ENCODE peak calls at places on chromosome 22, in six cellular contexts. One of them, this sample, is unnamed.

GRCh38 chr22:33044059-33044458 is 14.1 kb downstream of the SYN3 start:
- DNase-seq in spleen: no peak
- DNase-seq in CD4-positive, alpha-beta T cell: no peak
- DNase-seq in SK-N-MC: no peak
- DNase-seq in iPS DF 6.9: no peak
- DNase-seq in A549: no peak
- DNase-seq in this sample: no peak

GRCh38 chr22:43227231-43227630 is 40.3 kb upstream of the TTLL12 start:
- DNase-seq in spleen: no peak
- DNase-seq in CD4-positive, alpha-beta T cell: no peak
- DNase-seq in SK-N-MC: no peak
- DNase-seq in iPS DF 6.9: no peak
- DNase-seq in A549: no peak
- DNase-seq in this sample: no peak

GRCh38 chr22:23079240-23079768 is 9.0 kb downstream of the GNAZ start:
- DNase-seq in spleen: no peak
- DNase-seq in CD4-positive, alpha-beta T cell: no peak
- DNase-seq in SK-N-MC: no peak
- DNase-seq in iPS DF 6.9: no peak
- DNase-seq in A549: no peak
- DNase-seq in this sample: no peak

GRCh38 chr22:23269441-23270211 is 89.3 kb downstream of the BCR start:
- DNase-seq in spleen: peak
- DNase-seq in CD4-positive, alpha-beta T cell: no peak
- DNase-seq in SK-N-MC: no peak
- DNase-seq in iPS DF 6.9: peak
- DNase-seq in A549: no peak
- DNase-seq in this sample: no peak

GRCh38 chr22:29394931-29395581 is 6.7 kb upstream of the AP1B1 start:
- DNase-seq in spleen: peak
- DNase-seq in CD4-positive, alpha-beta T cell: peak
- DNase-seq in SK-N-MC: peak
- DNase-seq in iPS DF 6.9: peak
- DNase-seq in A549: peak
- DNase-seq in this sample: peak

GRCh38 chr22:23575601-23576000 is 4.5 kb downstream of the IGLL1 start:
- DNase-seq in spleen: peak
- DNase-seq in CD4-positive, alpha-beta T cell: no peak
- DNase-seq in SK-N-MC: no peak
- DNase-seq in iPS DF 6.9: no peak
- DNase-seq in A549: no peak
- DNase-seq in this sample: no peak

GRCh38 chr22:33909075-33909458 is 11.2 kb downstream of the LARGE1 start:
- DNase-seq in spleen: no peak
- DNase-seq in CD4-positive, alpha-beta T cell: no peak
- DNase-seq in SK-N-MC: no peak
- DNase-seq in iPS DF 6.9: no peak
- DNase-seq in A549: no peak
- DNase-seq in this sample: no peak

GRCh38 chr22:19704355-19705015 is 9.8 kb upstream of the SEPTIN5 start:
- DNase-seq in spleen: peak
- DNase-seq in CD4-positive, alpha-beta T cell: no peak
- DNase-seq in SK-N-MC: no peak
- DNase-seq in iPS DF 6.9: no peak
- DNase-seq in A549: no peak
- DNase-seq in this sample: no peak

GRCh38 chr22:37442537-37442936 is 15.3 kb upstream of the ELFN2 start:
- DNase-seq in spleen: no peak
- DNase-seq in CD4-positive, alpha-beta T cell: no peak
- DNase-seq in SK-N-MC: no peak
- DNase-seq in iPS DF 6.9: no peak
- DNase-seq in A549: no peak
- DNase-seq in this sample: no peak

GRCh38 chr22:19143967-19144400 is 467 bp downstream of the ESS2 start:
- DNase-seq in spleen: peak
- DNase-seq in CD4-positive, alpha-beta T cell: peak
- DNase-seq in SK-N-MC: no peak
- DNase-seq in iPS DF 6.9: no peak
- DNase-seq in A549: no peak
- DNase-seq in this sample: no peak

GRCh38 chr22:45420539-45420938 is 7.0 kb downstream of the RIBC2 start:
- DNase-seq in spleen: no peak
- DNase-seq in CD4-positive, alpha-beta T cell: no peak
- DNase-seq in SK-N-MC: no peak
- DNase-seq in iPS DF 6.9: no peak
- DNase-seq in A549: no peak
- DNase-seq in this sample: no peak

GRCh38 chr22:37519268-37520195 is at the start of gene CARD10:
- DNase-seq in spleen: no peak
- DNase-seq in CD4-positive, alpha-beta T cell: no peak
- DNase-seq in SK-N-MC: no peak
- DNase-seq in iPS DF 6.9: no peak
- DNase-seq in A549: peak
- DNase-seq in this sample: no peak

GRCh38 chr22:22770280-22770871 is 117.2 kb upstream of the IGLL5 start:
- DNase-seq in spleen: no peak
- DNase-seq in CD4-positive, alpha-beta T cell: peak
- DNase-seq in SK-N-MC: no peak
- DNase-seq in iPS DF 6.9: no peak
- DNase-seq in A549: peak
- DNase-seq in this sample: no peak

GRCh38 chr22:50460942-50461341 is 13.9 kb downstream of the SBF1 start:
- DNase-seq in spleen: no peak
- DNase-seq in CD4-positive, alpha-beta T cell: no peak
- DNase-seq in SK-N-MC: no peak
- DNase-seq in iPS DF 6.9: no peak
- DNase-seq in A549: no peak
- DNase-seq in this sample: no peak

GRCh38 chr22:43226368-43226979 is 39.5 kb upstream of the TTLL12 start:
- DNase-seq in spleen: no peak
- DNase-seq in CD4-positive, alpha-beta T cell: no peak
- DNase-seq in SK-N-MC: no peak
- DNase-seq in iPS DF 6.9: peak
- DNase-seq in A549: no peak
- DNase-seq in this sample: no peak

GRCh38 chr22:41563051-41563711 is 2.4 kb downstream of the CSDC2 start:
- DNase-seq in spleen: no peak
- DNase-seq in CD4-positive, alpha-beta T cell: no peak
- DNase-seq in SK-N-MC: no peak
- DNase-seq in iPS DF 6.9: no peak
- DNase-seq in A549: peak
- DNase-seq in this sample: no peak

GRCh38 chr22:30270841-30271240 is 4.2 kb upstream of the OSM start:
- DNase-seq in spleen: peak
- DNase-seq in CD4-positive, alpha-beta T cell: no peak
- DNase-seq in SK-N-MC: no peak
- DNase-seq in iPS DF 6.9: no peak
- DNase-seq in A549: no peak
- DNase-seq in this sample: no peak

GRCh38 chr22:19478466-19479357 is at the start of gene UFD1:
- DNase-seq in spleen: peak
- DNase-seq in CD4-positive, alpha-beta T cell: peak
- DNase-seq in SK-N-MC: no peak
- DNase-seq in iPS DF 6.9: peak
- DNase-seq in A549: peak
- DNase-seq in this sample: peak

GRCh38 chr22:34620832-34621231 is 445.1 kb upstream of the ISX start:
- DNase-seq in spleen: no peak
- DNase-seq in CD4-positive, alpha-beta T cell: no peak
- DNase-seq in SK-N-MC: no peak
- DNase-seq in iPS DF 6.9: no peak
- DNase-seq in A549: no peak
- DNase-seq in this sample: no peak

GRCh38 chr22:19889951-19890350 is 35.3 kb upstream of the GNB1L start:
- DNase-seq in spleen: peak
- DNase-seq in CD4-positive, alpha-beta T cell: no peak
- DNase-seq in SK-N-MC: no peak
- DNase-seq in iPS DF 6.9: no peak
- DNase-seq in A549: no peak
- DNase-seq in this sample: no peak

GRCh38 chr22:48890693-48891554 is 936.7 kb downstream of the BRD1 start:
- DNase-seq in spleen: peak
- DNase-seq in CD4-positive, alpha-beta T cell: no peak
- DNase-seq in SK-N-MC: no peak
- DNase-seq in iPS DF 6.9: no peak
- DNase-seq in A549: no peak
- DNase-seq in this sample: no peak

GRCh38 chr22:33542722-33543121 is 377.6 kb downstream of the LARGE1 start:
- DNase-seq in spleen: no peak
- DNase-seq in CD4-positive, alpha-beta T cell: no peak
- DNase-seq in SK-N-MC: no peak
- DNase-seq in iPS DF 6.9: no peak
- DNase-seq in A549: no peak
- DNase-seq in this sample: no peak

GRCh38 chr22:23892626-23893445 is 1.3 kb upstream of the MIF start:
- DNase-seq in spleen: no peak
- DNase-seq in CD4-positive, alpha-beta T cell: no peak
- DNase-seq in SK-N-MC: no peak
- DNase-seq in iPS DF 6.9: no peak
- DNase-seq in A549: no peak
- DNase-seq in this sample: no peak

GRCh38 chr22:20062766-20063083 is 17.3 kb upstream of the DGCR8 start:
- DNase-seq in spleen: no peak
- DNase-seq in CD4-positive, alpha-beta T cell: no peak
- DNase-seq in SK-N-MC: no peak
- DNase-seq in iPS DF 6.9: no peak
- DNase-seq in A549: no peak
- DNase-seq in this sample: no peak

GRCh38 chr22:46968359-46968740 is 205.9 kb downstream of the TBC1D22A start:
- DNase-seq in spleen: no peak
- DNase-seq in CD4-positive, alpha-beta T cell: no peak
- DNase-seq in SK-N-MC: no peak
- DNase-seq in iPS DF 6.9: no peak
- DNase-seq in A549: no peak
- DNase-seq in this sample: no peak

GRCh38 chr22:46967445-46968358 is 205.3 kb downstream of the TBC1D22A start:
- DNase-seq in spleen: no peak
- DNase-seq in CD4-positive, alpha-beta T cell: no peak
- DNase-seq in SK-N-MC: no peak
- DNase-seq in iPS DF 6.9: no peak
- DNase-seq in A549: no peak
- DNase-seq in this sample: no peak

GRCh38 chr22:46966495-46966845 is 204.0 kb downstream of the TBC1D22A start:
- DNase-seq in spleen: no peak
- DNase-seq in CD4-positive, alpha-beta T cell: no peak
- DNase-seq in SK-N-MC: no peak
- DNase-seq in iPS DF 6.9: no peak
- DNase-seq in A549: no peak
- DNase-seq in this sample: no peak

GRCh38 chr22:46965552-46966494 is 203.4 kb downstream of the TBC1D22A start:
- DNase-seq in spleen: no peak
- DNase-seq in CD4-positive, alpha-beta T cell: no peak
- DNase-seq in SK-N-MC: no peak
- DNase-seq in iPS DF 6.9: no peak
- DNase-seq in A549: no peak
- DNase-seq in this sample: no peak

DNA sequence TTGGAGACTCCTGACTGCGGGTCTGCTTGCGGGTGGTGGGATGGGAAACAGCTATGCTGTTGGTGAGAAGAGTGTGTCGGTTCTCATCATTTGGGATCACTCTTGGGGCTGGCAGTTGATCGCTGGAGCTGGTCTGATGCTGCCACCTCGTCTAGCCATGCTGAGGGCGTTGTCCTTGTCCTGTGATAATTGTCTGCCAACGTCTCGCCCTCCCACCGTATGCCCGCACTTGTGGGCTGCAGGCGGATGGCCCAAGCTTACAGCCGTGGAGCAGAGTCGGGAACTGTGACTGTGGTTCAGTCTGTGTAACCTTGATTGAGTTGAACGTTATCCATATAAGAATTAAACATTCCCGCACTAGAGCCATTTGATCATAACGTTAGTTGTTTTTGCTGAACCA is 204.4 kb downstream of the TBC1D22A start:
- DNase-seq in spleen: no peak
- DNase-seq in CD4-positive, alpha-beta T cell: no peak
- DNase-seq in SK-N-MC: no peak
- DNase-seq in iPS DF 6.9: no peak
- DNase-seq in A549: no peak
- DNase-seq in this sample: no peak
- H3K27ac ChIP-seq in spleen: no peak
- H3K27ac ChIP-seq in CD4-positive, alpha-beta T cell: no peak
- H3K27ac ChIP-seq in SK-N-MC: no peak
- H3K27ac ChIP-seq in iPS DF 6.9: no peak
- H3K27ac ChIP-seq in A549: no peak
- H3K27ac ChIP-seq in this sample: peak

DNA sequence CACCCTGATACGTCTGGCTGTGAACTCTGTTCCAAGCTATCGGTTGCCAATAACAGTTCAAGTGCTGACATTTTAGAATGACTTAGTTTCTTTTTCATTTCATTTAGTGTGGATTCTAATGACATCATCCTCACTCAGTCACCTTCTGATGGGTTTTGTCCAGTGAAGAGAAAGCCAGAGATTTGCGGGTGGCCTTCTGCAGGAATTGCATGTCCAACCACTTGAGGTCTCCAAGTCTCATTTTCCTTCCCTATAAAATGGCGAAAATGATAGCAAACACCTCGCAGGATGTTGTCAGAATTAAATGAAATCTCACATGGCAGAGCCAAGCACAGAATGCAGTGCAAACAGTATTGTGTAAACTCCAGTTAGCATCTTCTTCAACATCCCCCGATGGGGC is 286.9 kb downstream of the MN1 start:
- DNase-seq in spleen: no peak
- DNase-seq in CD4-positive, alpha-beta T cell: no peak
- DNase-seq in SK-N-MC: no peak
- DNase-seq in iPS DF 6.9: no peak
- DNase-seq in A549: no peak
- DNase-seq in this sample: peak
- H3K27ac ChIP-seq in spleen: no peak
- H3K27ac ChIP-seq in CD4-positive, alpha-beta T cell: no peak
- H3K27ac ChIP-seq in SK-N-MC: no peak
- H3K27ac ChIP-seq in iPS DF 6.9: no peak
- H3K27ac ChIP-seq in A549: no peak
- H3K27ac ChIP-seq in this sample: no peak

DNA sequence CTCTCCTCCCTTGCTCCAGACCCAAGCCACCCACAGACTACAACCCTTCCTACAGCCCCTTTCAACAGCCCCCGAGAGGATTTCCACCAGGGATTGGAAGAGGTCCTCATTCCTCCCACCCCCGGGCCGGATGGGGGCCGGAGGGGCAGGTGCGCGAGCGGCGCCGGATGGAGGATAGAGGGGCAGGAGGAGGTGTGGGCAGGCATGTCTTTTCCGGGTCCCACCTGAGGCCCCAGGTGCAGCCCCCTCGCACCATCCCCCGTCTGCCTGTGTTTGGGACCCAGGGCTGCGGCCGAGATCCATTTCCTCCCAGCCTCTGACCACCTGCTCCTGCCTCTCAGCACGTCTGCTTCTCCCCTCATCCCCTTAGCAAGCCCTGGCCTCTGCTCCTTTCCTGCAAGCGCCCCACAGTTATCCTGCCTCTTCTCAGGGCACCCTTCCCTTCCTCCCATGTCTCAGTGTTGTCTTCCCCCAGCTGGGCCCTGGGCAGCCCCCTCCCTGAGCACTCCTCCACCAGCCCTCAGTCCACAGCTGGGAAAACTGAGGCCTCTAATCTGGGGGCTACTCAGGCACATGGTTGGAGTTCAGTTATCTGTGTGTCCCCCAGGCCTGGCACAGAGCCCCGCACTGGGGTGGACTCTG is 19.3 kb upstream of the CBX7 start:
- DNase-seq in spleen: peak
- DNase-seq in CD4-positive, alpha-beta T cell: no peak
- DNase-seq in SK-N-MC: no peak
- DNase-seq in iPS DF 6.9: no peak
- DNase-seq in A549: no peak
- DNase-seq in this sample: no peak
- H3K27ac ChIP-seq in spleen: no peak
- H3K27ac ChIP-seq in CD4-positive, alpha-beta T cell: peak
- H3K27ac ChIP-seq in SK-N-MC: no peak
- H3K27ac ChIP-seq in iPS DF 6.9: no peak
- H3K27ac ChIP-seq in A549: peak
- H3K27ac ChIP-seq in this sample: peak

GRCh38 chr22:31628969-31629723 is 32.9 kb downstream of the PISD start:
- DNase-seq in spleen: peak
- DNase-seq in CD4-positive, alpha-beta T cell: no peak
- DNase-seq in SK-N-MC: no peak
- DNase-seq in iPS DF 6.9: no peak
- DNase-seq in A549: no peak
- DNase-seq in this sample: no peak
- H3K27ac ChIP-seq in spleen: peak
- H3K27ac ChIP-seq in CD4-positive, alpha-beta T cell: peak
- H3K27ac ChIP-seq in SK-N-MC: no peak
- H3K27ac ChIP-seq in iPS DF 6.9: no peak
- H3K27ac ChIP-seq in A549: no peak
- H3K27ac ChIP-seq in this sample: peak